ENCODE peak calls at places on chromosomes 1 and 21, in ten cellular contexts. K is nucleus accumbens; O is ELF-1; N is cardiac muscle cell; S is NCI-H1092 treated with DMSO at 0.1 percent for 48 hours; W is GM20000; E is stimulated activated CD8-positive, alpha-beta memory T cell treated with anti-CD3 and anti-CD28 coated beads, Interleukin-12 subunit alpha, Interleukin-12 subunit beta, amount 100 ng/mL, for 4 hours; Y is progenitor cell of endocrine pancreas; Z is lower lobe of right lung; I is brain microvascular endothelial cell. T is an unnamed sample.

GRCh38 chr1:118963456-118964430 is 24.4 kb downstream of the TBX15 start:
- DNase-seq in I (peak; percentile 95), O (no peak), S (no peak), E (no peak), Y (no peak), W (no peak), K (no peak), N (no peak), Z (no peak), T (no peak)

GRCh38 chr1:52674497-52675384 is 23.4 kb downstream of the COA7 start:
- DNase-seq in W (no peak), K (no peak), S (no peak), N (peak; percentile 23), I (peak; percentile 29), Y (no peak), Z (no peak), O (peak; percentile 93), E (no peak), T (no peak)

GRCh38 chr1:160169553-160170399 is 18.4 kb downstream of the ATP1A4 start:
- DNase-seq in Y (no peak), N (no peak), K (no peak), O (peak; percentile 90), W (peak; percentile 38), I (no peak), Z (no peak), E (no peak), S (peak; percentile 83), T (peak; percentile 48)

GRCh38 chr1:168333562-168334256 is 53.0 kb downstream of the TBX19 start:
- DNase-seq in W (no peak), S (no peak), K (no peak), O (no peak), Z (no peak), E (no peak), N (no peak), Y (no peak), I (no peak), T (no peak)

GRCh38 chr21:26137379-26138060 is 33.0 kb downstream of the APP start:
- DNase-seq in E (no peak), I (no peak), Y (no peak), S (no peak), W (peak; percentile 12), N (no peak), O (no peak), K (no peak), Z (no peak), T (no peak)

GRCh38 chr1:205947024-205947423 is 3.8 kb upstream of the SLC26A9 start:
- DNase-seq in E (no peak), N (no peak), Y (no peak), Z (peak; percentile 74), I (no peak), O (no peak), K (no peak), S (no peak), W (no peak), T (no peak)

GRCh38 chr1:24302209-24302611 is 16.9 kb upstream of the GRHL3 start:
- DNase-seq in N (no peak), I (no peak), W (no peak), K (no peak), Z (no peak), Y (no peak), S (no peak), E (no peak), O (no peak), T (no peak)

GRCh38 chr1:3235496-3235895 is 166.5 kb downstream of the PRDM16 start:
- DNase-seq in W (no peak), S (no peak), K (no peak), Y (no peak), O (no peak), I (no peak), Z (no peak), N (no peak), E (no peak), T (no peak)

GRCh38 chr1:219581344-219581743 is 31.6 kb downstream of the ZC3H11B start:
- DNase-seq in N (no peak), Y (no peak), O (no peak), I (no peak), E (no peak), Z (no peak), W (no peak), K (no peak), S (no peak), T (no peak)

GRCh38 chr21:42386034-42386591 is 9.7 kb downstream of the TMPRSS3 start:
- DNase-seq in W (no peak), I (no peak), E (no peak), Y (no peak), N (no peak), S (no peak), K (no peak), Z (no peak), O (no peak), T (no peak)

GRCh38 chr21:37563641-37564340 is 197.2 kb downstream of the DYRK1A start:
- DNase-seq in E (peak; percentile 91), W (peak; percentile 95), S (peak; percentile 94), N (peak; percentile 73), Y (peak; percentile 28), K (peak; percentile 90), O (peak; percentile 97), I (peak; percentile 83), Z (peak; percentile 96), T (peak; percentile 36)

GRCh38 chr1:21289700-21290545 is at the start of gene ECE1:
- DNase-seq in S (peak; percentile 34), Z (peak; percentile 76), N (peak; percentile 60), W (peak; percentile 60), E (peak; percentile 29), I (no peak), O (peak; percentile 66), K (no peak), Y (peak; percentile 47), T (peak; percentile 28)